ENCODE peak calls at places on chromosomes 16 and 17, in ten cellular contexts. H is mucosa of descending colon; Z is iPS DF 6.9; L is NCI-H1048; F is cardiac septum; C is CD8-positive, alpha-beta memory T cell; Q is H9; B is posterior cingulate gyrus; V is dermis microvascular lymphatic vessel endothelial cell; Y is pancreas. P is an unnamed sample.

GRCh38 chr16:89727406-89728120 is 6.2 kb downstream of the ZNF276 start:
- DNase-seq in C (no peak), F (no peak), V (no peak), Z (no peak), H (no peak), B (no peak), Q (no peak), Y (no peak), L (no peak), P (no peak)

GRCh38 chr16:75789237-75789636 is 62.9 kb upstream of the CPHXL start:
- DNase-seq in F (no peak), V (peak; percentile 40), Y (no peak), B (no peak), Q (no peak), C (no peak), L (no peak), H (no peak), Z (peak; percentile 11), P (no peak)

GRCh38 chr16:26569793-26570192 is 496.9 kb upstream of the C16orf82 start:
- DNase-seq in L (no peak), F (no peak), C (no peak), Q (peak; percentile 63), Y (no peak), V (no peak), B (no peak), Z (peak; percentile 43), H (no peak), P (no peak)

GRCh38 chr17:74554909-74555308 is 9.0 kb upstream of the CD300C start:
- DNase-seq in L (no peak), Q (no peak), B (no peak), Y (peak; percentile 14), V (no peak), C (no peak), Z (no peak), F (no peak), H (no peak), P (no peak)

GRCh38 chr17:15776871-15777270 is 44.8 kb downstream of the TBC1D26 start:
- DNase-seq in V (no peak), H (no peak), B (no peak), Y (no peak), F (no peak), C (no peak), Z (no peak), Q (no peak), L (no peak), P (no peak)

GRCh38 chr16:56743840-56744239 is 13.9 kb downstream of the NUP93 start:
- DNase-seq in Y (no peak), Z (no peak), F (peak; percentile 76), C (no peak), Q (peak; percentile 61), H (no peak), B (no peak), L (no peak), V (peak; percentile 27), P (no peak)

GRCh38 chr16:50308237-50308965 is 42.0 kb downstream of the ADCY7 start:
- DNase-seq in C (no peak), L (no peak), Q (no peak), B (no peak), V (no peak), Z (no peak), Y (peak; percentile 48), F (peak; percentile 70), H (peak; percentile 51), P (peak; percentile 51)

GRCh38 chr17:55420776-55421178 is 858 bp downstream of the MMD start:
- DNase-seq in Z (no peak), V (no peak), F (peak; percentile 90), C (peak; percentile 31), B (peak; percentile 92), H (peak; percentile 78), Q (no peak), Y (peak; percentile 70), L (no peak), P (peak; percentile 76)

GRCh38 chr16:31179747-31180458 is at the start of gene FUS:
- DNase-seq in Y (peak; percentile 99), V (peak; percentile 82), H (peak; percentile 95), C (peak; percentile 86), B (peak; percentile 98), Q (peak; percentile 86), L (no peak), Z (no peak), F (peak; percentile 98), P (peak; percentile 93)